ENCODE peak calls at places on chromosomes 1 and 21, in seven cellular contexts. Z, F, M, A, N, O and S are unnamed samples.

GRCh38 chr1:33436557-33437296 is 5.8 kb upstream of the PHC2 start:
- DNase-seq in N (no peak), F (no peak), A (no peak), M (no peak), Z (no peak), O (no peak), S (no peak)

GRCh38 chr1:150272379-150272840 is at the start of gene C1orf54:
- DNase-seq in A (no peak), N (peak), M (no peak), O (no peak), F (no peak), Z (peak), S (peak)

GRCh38 chr1:215147024-215147423 is 64.5 kb downstream of the KCNK2 start:
- DNase-seq in M (no peak), Z (no peak), N (no peak), O (no peak), A (no peak), F (no peak), S (no peak)

GRCh38 chr1:206442101-206442500 is 28.2 kb upstream of the IKBKE start:
- DNase-seq in O (no peak), N (no peak), M (no peak), Z (no peak), F (no peak), A (no peak), S (peak)

GRCh38 chr21:35204850-35205564 is 155.9 kb upstream of the RUNX1 start:
- DNase-seq in F (no peak), A (peak), Z (peak), M (peak), O (peak), N (peak), S (peak)

GRCh38 chr1:192516776-192517297 is 58.7 kb upstream of the RGS1 start:
- DNase-seq in F (peak), A (no peak), O (no peak), Z (peak), M (peak), N (no peak), S (no peak)

GRCh38 chr1:205375816-205376545 is 19.3 kb upstream of the KLHDC8A start:
- DNase-seq in Z (no peak), N (no peak), M (no peak), O (peak), A (no peak), F (no peak), S (peak)

GRCh38 chr21:45996311-45997204 is 15.0 kb downstream of the COL6A1 start:
- DNase-seq in A (no peak), O (no peak), N (peak), M (no peak), Z (no peak), F (no peak), S (no peak)